ENCODE peak calls at places on chromosomes 6 and 20, in seven cellular contexts. F is body of pancreas, K is PC-3, C is breast epithelium, E is A549, D is adrenal gland, T is PC-9. Q is an unnamed sample.
A peak's percentile ranks its signal among the peaks of the same experiment; 100 is the strongest.

GRCh38 chr6:49072146-49072545 is 390.9 kb downstream of the MMUT start:
- DNase-seq in F (no peak), D (no peak), E (no peak), C (no peak), T (no peak), K (no peak), Q (no peak)

GRCh38 chr20:29430531-29430930 is 1826.9 kb upstream of the DEFB115 start:
- DNase-seq in E (no peak), F (no peak), T (no peak), D (no peak), K (no peak), C (no peak), Q (no peak)

GRCh38 chr6:29750709-29751108 is 27.5 kb downstream of the HLA-F start:
- DNase-seq in F (no peak), D (no peak), C (no peak), E (no peak), K (no peak), T (no peak), Q (no peak)

GRCh38 chr20:13659288-13659687 is 20.6 kb upstream of the TASP1 start:
- DNase-seq in D (no peak), F (no peak), C (no peak), K (no peak), E (no peak), T (no peak), Q (no peak)

GRCh38 chr20:24339179-24339578 is 130.2 kb upstream of the SYNDIG1 start:
- DNase-seq in E (no peak), K (no peak), C (no peak), F (no peak), T (no peak), D (no peak), Q (no peak)

GRCh38 chr6:44542401-44543116 is 155.1 kb downstream of the CDC5L start:
- DNase-seq in D (no peak), T (no peak), C (no peak), E (no peak), F (no peak), K (no peak), Q (no peak)

GRCh38 chr6:101918476-101918875 is 525.0 kb downstream of the GRIK2 start:
- DNase-seq in T (no peak), C (no peak), D (no peak), K (no peak), F (no peak), E (no peak), Q (no peak)

GRCh38 chr6:42970859-42971612 is 7.9 kb downstream of the PEX6 start:
- DNase-seq in C (no peak), T (peak; percentile 70), D (no peak), F (no peak), E (no peak), K (peak; percentile 49), Q (no peak)

GRCh38 chr20:56343861-56344381 is 14.9 kb upstream of the FAM210B start:
- DNase-seq in F (peak; percentile 69), D (peak; percentile 47), T (no peak), C (no peak), E (peak; percentile 55), K (peak; percentile 61), Q (peak; percentile 11)

GRCh38 chr20:28562510-28562898 is 2695.0 kb upstream of the DEFB115 start:
- DNase-seq in F (no peak), E (peak; percentile 64), D (no peak), C (no peak), K (peak; percentile 52), T (no peak), Q (peak; percentile 87)

GRCh38 chr6:3406362-3406809 is 50.5 kb downstream of the SLC22A23 start:
- DNase-seq in K (no peak), T (no peak), F (no peak), C (no peak), D (no peak), E (no peak), Q (no peak)

GRCh38 chr20:42432485-42432884 is 757.2 kb downstream of the PTPRT start:
- DNase-seq in T (no peak), K (no peak), C (no peak), F (no peak), D (no peak), E (no peak), Q (no peak)

GRCh38 chr20:60242836-60243520 is 284.8 kb downstream of the CDH26 start:
- DNase-seq in F (no peak), C (no peak), E (no peak), K (no peak), D (no peak), T (peak; percentile 40), Q (peak; percentile 66)

GRCh38 chr20:47492284-47492683 is 9.4 kb upstream of the NCOA3 start:
- DNase-seq in D (no peak), E (no peak), C (no peak), F (no peak), K (no peak), T (no peak), Q (no peak)

GRCh38 chr20:22453244-22454080 is 130.9 kb downstream of the FOXA2 start:
- DNase-seq in F (peak; percentile 54), D (no peak), E (peak; percentile 70), C (no peak), K (peak; percentile 78), T (peak; percentile 45), Q (no peak)

GRCh38 chr20:60490184-60490583 is 532.0 kb downstream of the CDH26 start:
- DNase-seq in D (no peak), K (no peak), E (no peak), T (no peak), C (no peak), F (no peak), Q (no peak)

GRCh38 chr20:6673071-6673470 is 94.4 kb upstream of the BMP2 start:
- DNase-seq in E (no peak), D (no peak), F (no peak), K (no peak), C (no peak), T (no peak), Q (no peak)

DNA sequence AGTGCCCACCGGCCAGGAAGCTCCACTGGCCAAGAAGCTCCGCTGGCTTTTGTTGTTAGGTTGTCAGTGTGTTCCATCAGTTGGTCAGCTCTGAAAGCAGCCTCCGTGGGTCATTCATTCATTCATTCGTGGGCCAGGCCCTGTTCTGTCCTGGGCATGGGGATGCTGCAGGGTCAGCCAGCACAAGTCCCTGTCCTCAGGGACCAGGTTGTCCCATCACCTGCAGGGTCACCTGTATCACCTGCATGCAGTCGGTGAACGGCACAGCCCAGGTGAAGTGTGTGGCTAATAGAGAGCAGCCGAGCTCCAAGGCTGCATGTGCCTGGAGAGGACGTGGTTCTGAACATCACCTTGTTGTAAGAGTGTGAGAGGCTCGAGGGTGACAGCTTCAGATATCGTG is 403.5 kb downstream of the CDH4 start:
- DNase-seq in T (no peak), D (no peak), K (no peak), E (no peak), C (no peak), F (no peak), Q (no peak)
- TF ChIP-seq CTCF in T (no peak), D (no peak), K (no peak), E (no peak), C (no peak), F (no peak), Q (no peak)

GRCh38 chr20:9515211-9515580 is 806 bp downstream of the LAMP5 start:
- DNase-seq in T (no peak), C (no peak), F (no peak), D (no peak), E (no peak), K (no peak), Q (no peak)
- H3K4me3 ChIP-seq in T (no peak overlapping the region), C (peak overlapping the region; percentile 63), F (no peak overlapping the region), D (no peak overlapping the region), E (no peak overlapping the region), K (peak overlapping the region; percentile 63), Q (peak overlapping the region; percentile 5)

DNA sequence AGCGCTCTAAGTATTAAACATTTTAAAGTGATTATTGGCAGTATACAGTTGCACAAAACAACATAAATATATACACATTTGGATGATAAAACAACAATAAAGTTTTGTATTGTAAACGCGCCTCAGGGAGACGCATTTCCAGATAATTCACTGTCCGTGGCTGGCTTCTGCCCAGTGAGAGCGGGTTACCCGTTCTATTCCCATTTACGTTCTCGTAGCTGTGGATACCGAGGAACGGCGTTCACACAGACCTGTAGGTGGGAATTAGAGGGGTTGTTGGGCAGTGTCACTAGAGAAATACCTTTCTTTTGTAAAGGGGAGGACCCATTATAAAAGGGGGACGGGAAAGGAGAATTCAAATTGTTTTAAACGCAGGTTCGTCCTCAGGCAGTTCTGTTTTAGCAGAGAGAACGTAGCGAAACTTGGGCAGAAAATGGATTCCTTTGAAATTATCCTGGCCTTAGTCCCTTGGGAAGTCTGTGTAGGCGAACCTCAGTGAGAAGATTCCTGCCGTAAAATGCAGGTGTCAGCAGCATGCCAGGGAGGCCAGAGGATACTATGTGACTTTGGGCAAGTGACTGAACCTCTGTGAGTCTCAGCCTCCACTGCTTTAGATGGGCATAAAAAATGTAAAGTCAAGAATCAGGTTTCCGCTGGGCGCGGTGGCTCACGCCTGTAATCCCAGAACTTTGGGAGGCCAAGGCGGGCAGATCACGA is 756 bp downstream of the MTG2 start:
- DNase-seq in E (peak; percentile 25), D (no peak), C (no peak), K (no peak), F (no peak), T (no peak), Q (no peak)
- H3K27ac ChIP-seq in E (peak overlapping the region; percentile 97), D (peak overlapping the region; percentile 92), C (peak overlapping the region; percentile 93), K (peak overlapping the region; percentile 70), F (peak overlapping the region; percentile 83), T (peak overlapping the region; percentile 58), Q (peak overlapping the region; percentile 93)

DNA sequence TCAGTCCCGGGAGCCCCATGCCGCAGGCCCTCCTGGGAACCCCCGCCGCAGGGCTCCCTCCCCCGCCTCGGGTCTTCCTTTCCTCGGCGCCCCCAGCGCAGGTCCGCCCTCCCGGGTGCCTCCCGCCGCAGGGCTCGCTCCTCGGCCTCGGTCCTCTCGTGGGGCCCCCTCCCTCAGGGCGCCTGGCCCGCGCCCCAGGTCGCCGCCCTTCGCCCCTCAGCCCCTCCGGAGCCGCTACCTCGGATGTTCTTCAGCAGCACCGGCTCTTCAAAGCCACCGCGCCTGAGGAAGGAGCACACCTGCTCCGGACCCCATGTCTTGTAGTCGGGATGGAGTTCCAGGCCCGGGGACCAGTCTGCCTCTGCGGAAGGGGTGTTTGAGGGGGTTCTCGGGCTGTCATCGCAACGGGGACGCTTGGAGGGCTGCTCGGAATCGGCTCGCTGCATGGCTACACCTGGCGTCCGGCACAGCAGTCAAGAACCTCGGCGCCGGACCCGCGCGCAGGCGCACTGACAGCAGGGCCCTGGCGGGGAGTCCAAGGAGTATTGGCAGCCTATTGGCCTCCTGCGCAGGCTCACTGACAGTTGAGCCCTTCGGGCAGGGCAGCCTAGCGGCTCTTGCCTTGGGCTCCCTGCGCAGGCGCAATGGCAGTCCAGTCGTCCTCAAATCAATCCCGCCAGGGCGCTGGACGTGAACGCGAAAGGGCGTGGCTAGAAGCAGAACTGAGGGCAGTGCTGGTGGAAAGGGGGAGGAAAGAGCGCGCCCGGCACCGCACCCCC is at the start of gene SAMHD1:
- DNase-seq in E (peak; percentile 99), D (peak; percentile 97), T (peak; percentile 96), K (peak; percentile 99), C (peak; percentile 82), F (peak; percentile 98), Q (peak; percentile 95)
- TF ChIP-seq CTCF in E (no peak), D (no peak), T (no peak), K (no peak), C (no peak), F (peak; percentile 53), Q (peak; percentile 12)

GRCh38 chr6:151170622-151171246 is 69.0 kb upstream of the AKAP12 start:
- DNase-seq in T (no peak), K (no peak), F (no peak), D (no peak), C (no peak), E (no peak), Q (no peak)
- H3K4me3 ChIP-seq in T (no peak overlapping the region), K (no peak overlapping the region), F (no peak overlapping the region), D (no peak overlapping the region), C (no peak overlapping the region), E (no peak overlapping the region), Q (no peak overlapping the region)

Q was measured in brain microvascular endothelial cell.